ENCODE peak calls at places on chromosomes 1 and 21, in six cellular contexts. H is IMR-90, L is neuronal stem cell, K is H9, P is H1, F is mesenchymal stem cell. U is an unnamed sample.

GRCh38 chr1:211829343-211830054 is 1.1 kb downstream of the LPGAT1 start:
- DNase-seq in L (peak), K (peak), H (no peak), F (peak), P (peak), U (peak)

GRCh38 chr1:40451238-40451585 is 936 bp downstream of the ZFP69B start:
- DNase-seq in H (no peak), K (no peak), L (no peak), P (no peak), F (no peak), U (no peak)

GRCh38 chr1:199641531-199641930 is 386.0 kb upstream of the NR5A2 start:
- DNase-seq in P (no peak), L (no peak), F (no peak), K (no peak), H (no peak), U (no peak)

GRCh38 chr1:212621830-212622315 is 13.3 kb downstream of the ATF3 start:
- DNase-seq in K (no peak), H (no peak), L (no peak), P (no peak), F (peak), U (peak)

GRCh38 chr1:44802306-44803061 is 2.3 kb downstream of the PLK3 start:
- DNase-seq in L (peak), F (no peak), K (no peak), H (no peak), P (no peak), U (peak)

GRCh38 chr1:41073971-41074370 is 52.4 kb upstream of the SLFNL1 start:
- DNase-seq in H (peak), F (peak), K (no peak), L (no peak), P (no peak), U (no peak)

GRCh38 chr1:109807822-109808680 is 44.3 kb upstream of the EPS8L3 start:
- DNase-seq in L (no peak), F (no peak), P (no peak), H (peak), K (no peak), U (peak)

GRCh38 chr1:58047265-58047858 is 499.2 kb downstream of the OMA1 start:
- DNase-seq in P (peak), K (no peak), L (no peak), F (peak), H (no peak), U (no peak)

GRCh38 chr21:29130234-29130993 is at the start of gene MAP3K7CL:
- DNase-seq in K (no peak), H (peak), F (peak), L (no peak), P (no peak), U (peak)

GRCh38 chr1:237562247-237562823 is 328.4 kb downstream of the ZP4 start:
- DNase-seq in P (no peak), L (peak), F (peak), K (no peak), H (peak), U (peak)

GRCh38 chr1:59139396-59139795 is 157.5 kb upstream of the FGGY start:
- DNase-seq in P (no peak), L (no peak), H (no peak), F (no peak), K (no peak), U (peak)

GRCh38 chr1:86701731-86702130 is 2.6 kb upstream of the SH3GLB1 start:
- DNase-seq in F (no peak), L (no peak), H (no peak), P (no peak), K (no peak), U (no peak)

GRCh38 chr1:43772978-43773377 is 65.6 kb downstream of the ST3GAL3 start:
- DNase-seq in F (no peak), K (no peak), L (no peak), P (no peak), H (no peak), U (no peak)
- H4K91ac ChIP-seq in F (no peak), K (no peak), L (no peak), P (no peak), H (no peak), U (no peak)

GRCh38 chr1:235266967-235267366 is 61.0 kb downstream of the ARID4B start:
- DNase-seq in H (no peak), F (no peak), P (no peak), L (no peak), K (no peak), U (no peak)
- H3K23ac ChIP-seq in H (no peak), F (no peak), P (no peak), L (no peak), K (no peak), U (no peak)

DNA sequence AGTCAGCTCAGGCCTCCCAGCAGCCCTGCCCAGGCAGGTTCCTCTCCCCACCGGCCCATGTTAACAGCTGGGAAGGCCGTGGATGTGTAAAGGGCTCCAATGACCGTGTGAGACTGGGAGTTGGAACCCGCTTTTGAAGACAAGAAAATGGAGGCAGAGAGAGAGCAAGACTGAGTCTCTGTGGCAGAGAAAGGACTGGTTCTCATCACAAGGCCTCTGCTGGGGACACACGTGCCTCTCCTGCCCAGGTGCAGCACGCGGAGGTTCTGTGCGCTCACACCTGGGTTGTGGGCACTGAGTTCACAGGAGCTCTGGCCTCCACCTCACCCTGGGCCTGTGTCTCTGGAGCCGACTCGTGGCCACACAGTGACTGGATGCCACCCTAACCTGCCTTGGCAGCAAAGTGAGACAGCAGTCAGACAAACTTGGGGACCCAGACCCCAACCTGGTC is 27.0 kb downstream of the RUNX3 start:
- DNase-seq in F (no peak), L (no peak), K (no peak), P (peak), H (no peak), U (no peak)
- H4K91ac ChIP-seq in F (no peak), L (no peak), K (no peak), P (no peak), H (no peak), U (no peak)

DNA sequence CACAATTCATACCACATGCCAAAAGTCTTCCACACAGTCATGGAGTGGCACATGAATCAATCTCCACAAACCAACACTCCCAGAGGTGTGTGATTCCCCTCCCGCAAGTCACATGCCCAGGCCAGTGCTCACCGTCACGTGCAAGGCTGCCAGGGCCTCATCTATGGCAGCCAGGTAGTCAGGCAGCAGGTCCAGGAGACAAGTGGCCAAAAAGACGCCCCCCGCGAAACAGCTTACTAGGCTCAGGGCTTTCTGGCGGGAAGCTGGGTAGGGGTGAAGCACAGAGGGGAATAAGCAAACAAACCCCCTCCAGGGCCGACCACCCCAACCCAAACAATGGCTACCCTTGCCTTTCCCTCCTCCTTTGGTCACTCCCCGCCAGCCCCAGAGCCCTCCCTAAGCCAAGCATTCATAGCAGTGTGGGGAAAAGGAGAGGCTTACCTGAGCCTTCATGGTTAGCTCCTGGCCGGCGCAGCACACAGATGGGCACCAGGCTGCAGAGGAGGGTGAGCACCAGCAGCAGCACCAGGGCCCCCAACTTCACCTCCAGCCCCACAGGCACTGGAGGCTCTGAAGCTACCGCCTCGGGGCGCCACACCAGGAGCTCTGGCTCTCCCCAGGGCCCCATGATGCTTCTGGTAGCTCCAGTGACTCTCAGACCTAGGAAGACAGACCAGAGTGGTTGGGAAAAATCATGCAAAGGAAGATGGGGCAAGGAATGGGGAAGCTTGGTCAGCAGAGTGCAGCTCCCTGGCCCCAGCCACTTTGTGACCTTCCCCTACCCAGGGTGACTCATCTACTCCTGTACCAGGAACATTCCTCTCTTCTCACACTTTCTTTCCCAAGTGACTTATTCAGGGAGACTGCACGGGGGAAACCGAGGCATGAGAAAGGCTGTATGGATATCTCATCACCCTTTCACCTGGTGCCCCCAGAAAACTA is 978 bp downstream of the SLC39A1 start:
- DNase-seq in P (no peak), L (no peak), F (peak), H (peak), K (no peak), U (peak)
- H3K23ac ChIP-seq in P (no peak), L (peak), F (peak), H (peak), K (no peak), U (no peak)

GRCh38 chr1:64543831-64544230 is 73.9 kb downstream of the CACHD1 start:
- DNase-seq in H (no peak), F (no peak), L (no peak), P (no peak), K (no peak), U (no peak)
- H4K91ac ChIP-seq in H (no peak), F (no peak), L (no peak), P (no peak), K (no peak), U (no peak)

DNA sequence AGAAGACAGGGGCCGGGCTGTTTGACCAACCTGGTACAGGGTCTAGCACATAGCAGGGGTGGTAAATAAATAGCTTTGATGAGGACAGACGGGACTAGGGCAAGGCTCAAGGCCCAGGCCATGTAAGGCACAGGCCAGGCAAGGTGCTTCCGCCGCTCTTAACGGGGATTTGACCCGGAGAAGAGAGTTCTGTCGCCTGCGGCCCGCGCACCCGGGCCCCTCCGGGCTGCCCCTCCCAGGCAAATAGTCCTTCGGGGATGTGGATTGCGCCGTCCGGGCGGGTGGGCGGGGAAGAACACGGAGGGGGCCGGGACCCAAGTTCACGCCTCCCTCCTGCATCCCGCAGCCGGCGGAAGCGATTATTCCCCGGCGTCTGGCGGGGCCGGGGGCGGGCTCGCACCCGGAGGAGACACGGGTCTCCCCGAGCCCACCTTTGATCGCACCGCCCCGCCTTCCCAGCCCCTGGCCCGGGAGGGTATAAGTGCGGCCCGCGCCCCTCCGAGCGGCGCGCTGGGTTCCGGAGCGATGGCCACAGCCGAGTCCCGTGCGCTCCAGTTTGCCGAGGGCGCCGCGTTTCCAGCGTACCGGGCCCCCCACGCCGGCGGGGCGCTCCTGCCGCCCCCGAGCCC is at the start of gene MIXL1:
- DNase-seq in P (peak), L (no peak), K (peak), F (peak), H (no peak), U (peak)
- H3K23ac ChIP-seq in P (no peak), L (peak), K (no peak), F (peak), H (no peak), U (no peak)

DNA sequence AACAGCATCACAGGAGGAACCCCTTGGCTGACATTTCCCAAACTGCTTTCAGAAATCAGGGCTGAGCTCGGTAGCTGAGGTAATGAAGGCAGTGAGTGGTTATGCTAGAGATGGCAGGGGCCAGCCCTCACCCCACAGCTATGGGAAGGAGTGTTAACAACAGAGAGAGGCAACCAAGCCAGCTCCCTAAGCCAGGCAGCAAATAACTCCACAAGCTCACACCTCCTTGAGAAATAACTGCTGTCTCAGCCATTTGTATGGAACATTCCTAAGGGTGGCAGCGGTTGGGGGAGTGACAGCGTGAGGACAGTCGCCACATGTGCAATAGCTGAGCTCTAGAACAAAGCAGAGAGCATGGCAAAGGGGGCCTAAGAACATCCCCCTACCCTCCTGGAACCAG is 42.6 kb downstream of the LMX1A start:
- DNase-seq in F (no peak), L (no peak), P (no peak), H (no peak), K (no peak), U (no peak)
- H4K91ac ChIP-seq in F (no peak), L (no peak), P (no peak), H (no peak), K (no peak), U (no peak)

DNA sequence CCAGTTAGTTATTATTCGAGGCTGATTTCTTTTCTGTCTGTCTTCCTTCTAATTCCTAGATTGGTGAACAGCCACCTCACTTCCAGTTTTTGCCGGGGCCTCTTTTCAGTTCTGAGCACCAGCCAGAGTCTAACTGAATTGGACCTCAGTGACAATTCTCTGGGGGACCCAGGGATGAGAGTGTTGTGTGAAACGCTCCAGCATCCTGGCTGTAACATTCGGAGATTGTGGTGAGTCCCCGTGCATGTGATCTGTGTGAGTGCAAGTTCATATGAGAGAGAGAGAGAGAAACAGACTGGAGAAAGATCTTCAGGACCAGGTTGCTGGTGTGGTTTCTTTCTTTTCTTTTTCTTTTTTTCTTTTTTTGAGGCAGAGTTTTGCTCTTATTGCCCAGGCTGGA is 13.6 kb downstream of the NLRP3 start:
- DNase-seq in L (no peak), F (no peak), H (no peak), K (no peak), P (no peak), U (no peak)
- H3K23ac ChIP-seq in L (no peak), F (no peak), H (no peak), K (no peak), P (no peak), U (no peak)

GRCh38 chr1:246428542-246429308 is 78.4 kb downstream of the SMYD3 start:
- DNase-seq in K (peak), F (peak), H (peak), P (no peak), L (no peak), U (peak)
- H4K91ac ChIP-seq in K (no peak), F (peak), H (peak), P (peak), L (no peak), U (no peak)

GRCh38 chr1:93997756-93998155 is 88.5 kb upstream of the GCLM start:
- DNase-seq in H (no peak), F (no peak), P (no peak), K (no peak), L (no peak), U (no peak)
- H3K23ac ChIP-seq in H (no peak), F (no peak), P (no peak), K (no peak), L (no peak), U (no peak)